ENCODE peak calls at places on chromosomes 6 and 20, in seven cellular contexts. P is cardiac muscle cell, L is neural crest cell, N is AG09309, K is GM12865, U is fibroblast of the aortic adventitia, I is natural killer cell. W is an unnamed sample.

GRCh38 chr20:3924304-3925112 is 35.3 kb downstream of the PANK2 start:
- DNase-seq in I (no peak), L (no peak), U (no peak), N (no peak), K (no peak), P (no peak), W (no peak)

GRCh38 chr6:70415660-70416059 is 2.4 kb downstream of the FAM135A start:
- DNase-seq in I (no peak), N (no peak), P (no peak), K (no peak), U (no peak), L (no peak), W (no peak)

GRCh38 chr20:17562804-17563305 is 7.0 kb upstream of the DSTN start:
- DNase-seq in I (no peak), L (no peak), K (no peak), U (peak; percentile 69), N (peak; percentile 76), P (peak; percentile 17), W (no peak)

GRCh38 chr6:3337521-3338350 is 79.0 kb downstream of the PSMG4 start:
- DNase-seq in K (peak; percentile 37), L (no peak), N (no peak), P (no peak), I (no peak), U (no peak), W (no peak)

GRCh38 chr20:63106765-63107448 is 100.1 kb upstream of the BHLHE23 start:
- DNase-seq in I (no peak), K (no peak), N (no peak), L (no peak), U (no peak), P (no peak), W (no peak)

GRCh38 chr20:18666803-18667460 is 79.1 kb downstream of the DTD1 start:
- DNase-seq in I (no peak), N (no peak), U (no peak), K (no peak), L (no peak), P (peak; percentile 34), W (no peak)

GRCh38 chr6:68343901-68344300 is 291.2 kb upstream of the ADGRB3 start:
- DNase-seq in K (peak; percentile 35), N (no peak), I (no peak), P (peak; percentile 62), L (peak; percentile 22), U (peak; percentile 2), W (no peak)

GRCh38 chr20:25624500-25624939 is 706 bp upstream of the NANP start:
- DNase-seq in P (no peak), K (no peak), N (no peak), L (no peak), U (no peak), I (no peak), W (no peak)

GRCh38 chr6:52276130-52276529 is 8.4 kb downstream of the MCM3 start:
- DNase-seq in L (no peak), K (no peak), I (no peak), N (no peak), U (no peak), P (no peak), W (no peak)

GRCh38 chr6:130847546-130847945 is 20.3 kb downstream of the SMLR1 start:
- DNase-seq in U (no peak), L (no peak), P (no peak), K (no peak), I (no peak), N (no peak), W (no peak)

GRCh38 chr6:68196645-68197044 is 438.4 kb upstream of the ADGRB3 start:
- DNase-seq in L (no peak), I (no peak), K (peak; percentile 61), U (peak; percentile 51), N (no peak), P (no peak), W (no peak)

GRCh38 chr6:57040011-57040410 is 6.5 kb upstream of the KIAA1586 start:
- DNase-seq in N (no peak), I (no peak), K (peak; percentile 15), P (no peak), U (no peak), L (no peak), W (no peak)

GRCh38 chr20:8255945-8256632 is 124.0 kb downstream of the PLCB1 start:
- DNase-seq in U (no peak), P (no peak), N (no peak), L (no peak), I (no peak), K (no peak), W (no peak)

GRCh38 chr6:13327691-13328075 is 654 bp downstream of the TBC1D7 start:
- DNase-seq in K (peak; percentile 26), I (no peak), N (no peak), L (no peak), U (peak; percentile 19), P (no peak), W (no peak)

GRCh38 chr6:166277021-166277420 is 31.2 kb downstream of the PRR18 start:
- DNase-seq in K (no peak), P (no peak), U (peak; percentile 55), I (no peak), N (peak; percentile 7), L (no peak), W (no peak)

GRCh38 chr6:38989064-38989463 is 59.5 kb upstream of the GLP1R start:
- DNase-seq in K (no peak), U (no peak), L (no peak), N (no peak), P (no peak), I (no peak), W (no peak)
- TF ChIP-seq CTCF in K (no peak), U (no peak), L (no peak), N (no peak), P (no peak), I (no peak), W (no peak)

GRCh38 chr6:109456283-109456583 is 661 bp upstream of the MICAL1 start:
- DNase-seq in N (no peak), K (no peak), I (no peak), P (no peak), U (no peak), L (no peak), W (no peak)
- TF ChIP-seq CTCF in N (no peak), K (no peak), I (no peak), P (no peak), U (no peak), L (no peak), W (no peak)

GRCh38 chr20:15905661-15906060 is 667.6 kb downstream of the KIF16B start:
- DNase-seq in N (no peak), K (no peak), U (no peak), L (no peak), P (no peak), I (no peak), W (no peak)

GRCh38 chr20:15899972-15900371 is 673.3 kb downstream of the KIF16B start:
- DNase-seq in U (no peak), L (no peak), K (no peak), P (no peak), I (no peak), N (no peak), W (no peak)

GRCh38 chr20:15900443-15900842 is 672.8 kb downstream of the KIF16B start:
- DNase-seq in N (no peak), L (no peak), U (no peak), I (no peak), P (no peak), K (no peak), W (no peak)

DNA sequence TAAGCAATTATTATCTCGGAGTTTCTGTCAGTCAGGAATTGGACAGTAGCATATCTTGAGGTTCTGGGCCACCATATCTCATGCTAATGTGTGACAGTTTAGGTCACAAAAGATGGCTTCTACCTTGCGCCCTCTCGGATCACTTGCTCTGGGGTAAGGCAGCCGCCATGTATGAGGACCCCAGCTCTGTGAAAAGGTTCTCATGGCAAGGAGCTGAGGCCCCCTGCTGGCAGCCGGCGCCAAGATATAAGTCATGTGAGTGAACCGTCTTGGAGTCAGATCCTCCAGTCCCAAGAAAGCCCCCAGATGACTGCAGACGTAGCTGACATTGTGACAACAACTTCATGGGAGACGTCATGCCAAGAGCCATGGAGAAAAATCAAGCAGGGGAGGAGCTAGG is 670.8 kb downstream of the KIF16B start:
- DNase-seq in K (peak; percentile 42), P (no peak), I (no peak), L (peak; percentile 3), N (no peak), U (no peak), W (no peak)
- TF ChIP-seq CTCF in K (peak; percentile 27), P (no peak), I (no peak), L (peak; percentile 40), N (no peak), U (no peak), W (no peak)

DNA sequence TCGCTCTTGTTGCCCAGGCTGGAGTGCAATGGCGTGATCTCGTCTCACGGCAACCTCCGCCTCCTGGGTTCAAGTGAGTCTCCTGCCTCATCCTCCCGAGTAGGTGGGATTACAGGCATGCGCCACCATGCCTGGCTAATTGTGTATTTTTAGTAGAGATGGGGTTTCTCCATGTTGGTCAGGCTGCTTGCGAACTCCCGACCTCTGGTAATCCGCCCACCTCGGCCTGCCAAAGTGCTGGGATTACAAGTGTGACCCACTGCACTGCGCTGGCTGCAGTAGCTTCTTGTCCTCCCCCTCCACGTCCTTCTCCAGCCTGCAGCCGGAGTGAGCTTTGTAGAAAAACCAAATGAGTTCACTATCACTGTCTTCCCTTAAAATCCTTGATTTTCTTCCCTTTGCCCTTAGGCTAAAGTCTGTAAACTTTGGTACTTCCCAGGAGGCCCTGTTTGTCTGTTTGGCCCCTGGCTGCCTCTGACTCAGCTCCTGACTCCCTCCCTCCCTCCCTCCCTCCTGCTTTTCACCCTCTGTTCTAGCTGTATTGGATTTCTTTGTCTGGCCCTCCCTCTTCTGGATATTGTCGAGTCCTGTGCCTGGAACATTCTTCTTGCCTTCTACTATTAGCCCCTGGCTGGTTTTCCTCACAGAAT is 12.9 kb downstream of the PARD6B start:
- DNase-seq in L (no peak), P (peak; percentile 83), N (peak; percentile 60), U (peak; percentile 91), K (no peak), I (no peak), W (no peak)
- TF ChIP-seq CTCF in L (no peak), P (peak; percentile 44), N (peak; percentile 56), U (peak; percentile 50), K (no peak), I (no peak), W (no peak)

W was measured in progenitor cell of endocrine pancreas.